ENCODE peak calls at places on chromosomes 7 and 10, in four cellular contexts. One of them, this sample, is unnamed.

GRCh38 chr10:128001886-128002285 is 95.0 kb downstream of the PTPRE start:
- DNase-seq in stomach: no peak
- DNase-seq in left ventricle myocardium inferior: no peak
- DNase-seq in Peyer's patch: peak
- DNase-seq in this sample: no peak

GRCh38 chr7:105675873-105676484 is 94.7 kb upstream of the EFCAB10 start:
- DNase-seq in Peyer's patch: peak
- DNase-seq in left ventricle myocardium inferior: peak
- DNase-seq in stomach: peak
- DNase-seq in this sample: no peak

GRCh38 chr10:8130973-8131911 is 76.8 kb downstream of the GATA3 start:
- DNase-seq in Peyer's patch: no peak
- DNase-seq in left ventricle myocardium inferior: no peak
- DNase-seq in stomach: no peak
- DNase-seq in this sample: no peak

GRCh38 chr7:74429153-74429747 is 24.5 kb upstream of the GTF2IRD1 start:
- DNase-seq in left ventricle myocardium inferior: no peak
- DNase-seq in Peyer's patch: no peak
- DNase-seq in stomach: no peak
- DNase-seq in this sample: peak

GRCh38 chr7:7761340-7761973 is 43.0 kb upstream of the RPA3 start:
- DNase-seq in stomach: no peak
- DNase-seq in Peyer's patch: no peak
- DNase-seq in left ventricle myocardium inferior: no peak
- DNase-seq in this sample: peak

GRCh38 chr7:103447073-103447960 is 1.3 kb upstream of the SLC26A5 start:
- DNase-seq in left ventricle myocardium inferior: no peak
- DNase-seq in Peyer's patch: peak
- DNase-seq in stomach: peak
- DNase-seq in this sample: peak

GRCh38 chr7:16130127-16131110 is 290.9 kb downstream of the CRPPA start:
- DNase-seq in stomach: no peak
- DNase-seq in Peyer's patch: no peak
- DNase-seq in left ventricle myocardium inferior: no peak
- DNase-seq in this sample: peak

GRCh38 chr7:101986335-101986734 is 168.9 kb downstream of the CUX1 start:
- DNase-seq in Peyer's patch: no peak
- DNase-seq in left ventricle myocardium inferior: no peak
- DNase-seq in stomach: no peak
- DNase-seq in this sample: peak

GRCh38 chr7:30173058-30173897 is 38.5 kb downstream of the MTURN start:
- DNase-seq in left ventricle myocardium inferior: peak
- DNase-seq in stomach: peak
- DNase-seq in Peyer's patch: no peak
- DNase-seq in this sample: peak

GRCh38 chr10:50279489-50279888 is 28.2 kb upstream of the ASAH2 start:
- DNase-seq in Peyer's patch: no peak
- DNase-seq in left ventricle myocardium inferior: no peak
- DNase-seq in stomach: peak
- DNase-seq in this sample: no peak

GRCh38 chr7:13179775-13180448 is 492.5 kb downstream of the ARL4A start:
- DNase-seq in left ventricle myocardium inferior: no peak
- DNase-seq in Peyer's patch: no peak
- DNase-seq in stomach: no peak
- DNase-seq in this sample: peak

GRCh38 chr10:34102237-34102673 is 712.8 kb downstream of the PARD3 start:
- DNase-seq in left ventricle myocardium inferior: peak
- DNase-seq in stomach: no peak
- DNase-seq in Peyer's patch: peak
- DNase-seq in this sample: no peak

GRCh38 chr7:115096262-115096661 is 174.4 kb downstream of the MDFIC start:
- DNase-seq in stomach: no peak
- DNase-seq in Peyer's patch: no peak
- DNase-seq in left ventricle myocardium inferior: no peak
- DNase-seq in this sample: peak

GRCh38 chr7:131945948-131946525 is 389.6 kb upstream of the PODXL start:
- DNase-seq in Peyer's patch: peak
- DNase-seq in stomach: no peak
- DNase-seq in left ventricle myocardium inferior: no peak
- DNase-seq in this sample: no peak

GRCh38 chr7:23333671-23334246 is 34.6 kb downstream of the MALSU1 start:
- DNase-seq in stomach: no peak
- DNase-seq in Peyer's patch: no peak
- DNase-seq in left ventricle myocardium inferior: peak
- DNase-seq in this sample: peak

GRCh38 chr10:98339790-98340189 is 71.8 kb upstream of the LOXL4 start:
- DNase-seq in Peyer's patch: peak
- DNase-seq in stomach: no peak
- DNase-seq in left ventricle myocardium inferior: no peak
- DNase-seq in this sample: no peak

GRCh38 chr10:13784067-13784466 is 197.3 kb downstream of the PRPF18 start:
- DNase-seq in Peyer's patch: peak
- DNase-seq in stomach: no peak
- DNase-seq in left ventricle myocardium inferior: no peak
- DNase-seq in this sample: peak

GRCh38 chr10:91909178-91909677 is at the start of gene FGFBP3:
- DNase-seq in Peyer's patch: peak
- DNase-seq in left ventricle myocardium inferior: no peak
- DNase-seq in stomach: no peak
- DNase-seq in this sample: peak

GRCh38 chr7:55369427-55369826 is 4.3 kb downstream of the LANCL2 start:
- DNase-seq in left ventricle myocardium inferior: no peak
- DNase-seq in stomach: no peak
- DNase-seq in Peyer's patch: no peak
- DNase-seq in this sample: peak

GRCh38 chr10:47330804-47331203 is 8.6 kb downstream of the GDF2 start:
- DNase-seq in stomach: peak
- DNase-seq in Peyer's patch: peak
- DNase-seq in left ventricle myocardium inferior: no peak
- DNase-seq in this sample: no peak

GRCh38 chr7:159370-160270 is 32.8 kb upstream of the FAM20C start:
- DNase-seq in left ventricle myocardium inferior: no peak
- DNase-seq in stomach: no peak
- DNase-seq in Peyer's patch: no peak
- DNase-seq in this sample: no peak

GRCh38 chr10:101215397-101216206 is 13.7 kb downstream of the LBX1 start:
- DNase-seq in left ventricle myocardium inferior: no peak
- DNase-seq in Peyer's patch: no peak
- DNase-seq in stomach: no peak
- DNase-seq in this sample: no peak

GRCh38 chr7:4724648-4725013 is 42.5 kb downstream of the FOXK1 start:
- DNase-seq in stomach: no peak
- DNase-seq in left ventricle myocardium inferior: no peak
- DNase-seq in Peyer's patch: no peak
- DNase-seq in this sample: peak

GRCh38 chr7:21526007-21526406 is 16.8 kb upstream of the DNAH11 start:
- DNase-seq in left ventricle myocardium inferior: no peak
- DNase-seq in stomach: no peak
- DNase-seq in Peyer's patch: no peak
- DNase-seq in this sample: peak

GRCh38 chr10:101974091-101974799 is 81.7 kb downstream of the ARMH3 start:
- DNase-seq in stomach: no peak
- DNase-seq in Peyer's patch: no peak
- DNase-seq in left ventricle myocardium inferior: no peak
- DNase-seq in this sample: peak

GRCh38 chr7:105643384-105643783 is 62.1 kb upstream of the EFCAB10 start:
- DNase-seq in left ventricle myocardium inferior: peak
- DNase-seq in Peyer's patch: no peak
- DNase-seq in stomach: no peak
- DNase-seq in this sample: peak

GRCh38 chr7:108037140-108037539 is 34.2 kb upstream of the LAMB1 start:
- DNase-seq in left ventricle myocardium inferior: no peak
- DNase-seq in Peyer's patch: no peak
- DNase-seq in stomach: no peak
- DNase-seq in this sample: no peak

GRCh38 chr10:128156999-128157755 is 31.0 kb upstream of the MKI67 start:
- DNase-seq in stomach: peak
- DNase-seq in left ventricle myocardium inferior: no peak
- DNase-seq in Peyer's patch: peak
- DNase-seq in this sample: no peak

GRCh38 chr7:104960741-104961479 is 53.1 kb upstream of the KMT2E start:
- DNase-seq in Peyer's patch: no peak
- DNase-seq in left ventricle myocardium inferior: no peak
- DNase-seq in stomach: no peak
- DNase-seq in this sample: peak

GRCh38 chr10:25642736-25643135 is 291.3 kb upstream of the MYO3A start:
- DNase-seq in Peyer's patch: no peak
- DNase-seq in left ventricle myocardium inferior: no peak
- DNase-seq in stomach: no peak
- DNase-seq in this sample: no peak

GRCh38 chr10:86100581-86101061 is 266.0 kb downstream of the GRID1 start:
- DNase-seq in Peyer's patch: peak
- DNase-seq in stomach: no peak
- DNase-seq in left ventricle myocardium inferior: no peak
- DNase-seq in this sample: peak
- TF ChIP-seq CTCF in Peyer's patch: peak
- TF ChIP-seq CTCF in stomach: no peak
- TF ChIP-seq CTCF in left ventricle myocardium inferior: peak
- TF ChIP-seq CTCF in this sample: no peak

GRCh38 chr10:77888356-77888703 is 38.2 kb downstream of the DLG5 start:
- DNase-seq in Peyer's patch: no peak
- DNase-seq in left ventricle myocardium inferior: no peak
- DNase-seq in stomach: no peak
- DNase-seq in this sample: peak
- H3K4me3 ChIP-seq in Peyer's patch: no peak
- H3K4me3 ChIP-seq in left ventricle myocardium inferior: peak
- H3K4me3 ChIP-seq in stomach: no peak
- H3K4me3 ChIP-seq in this sample: no peak

GRCh38 chr7:157238087-157238486 is 98.7 kb upstream of the DNAJB6 start:
- DNase-seq in left ventricle myocardium inferior: no peak
- DNase-seq in stomach: no peak
- DNase-seq in Peyer's patch: no peak
- DNase-seq in this sample: no peak
- TF ChIP-seq CTCF in left ventricle myocardium inferior: no peak
- TF ChIP-seq CTCF in stomach: no peak
- TF ChIP-seq CTCF in Peyer's patch: no peak
- TF ChIP-seq CTCF in this sample: peak

DNA sequence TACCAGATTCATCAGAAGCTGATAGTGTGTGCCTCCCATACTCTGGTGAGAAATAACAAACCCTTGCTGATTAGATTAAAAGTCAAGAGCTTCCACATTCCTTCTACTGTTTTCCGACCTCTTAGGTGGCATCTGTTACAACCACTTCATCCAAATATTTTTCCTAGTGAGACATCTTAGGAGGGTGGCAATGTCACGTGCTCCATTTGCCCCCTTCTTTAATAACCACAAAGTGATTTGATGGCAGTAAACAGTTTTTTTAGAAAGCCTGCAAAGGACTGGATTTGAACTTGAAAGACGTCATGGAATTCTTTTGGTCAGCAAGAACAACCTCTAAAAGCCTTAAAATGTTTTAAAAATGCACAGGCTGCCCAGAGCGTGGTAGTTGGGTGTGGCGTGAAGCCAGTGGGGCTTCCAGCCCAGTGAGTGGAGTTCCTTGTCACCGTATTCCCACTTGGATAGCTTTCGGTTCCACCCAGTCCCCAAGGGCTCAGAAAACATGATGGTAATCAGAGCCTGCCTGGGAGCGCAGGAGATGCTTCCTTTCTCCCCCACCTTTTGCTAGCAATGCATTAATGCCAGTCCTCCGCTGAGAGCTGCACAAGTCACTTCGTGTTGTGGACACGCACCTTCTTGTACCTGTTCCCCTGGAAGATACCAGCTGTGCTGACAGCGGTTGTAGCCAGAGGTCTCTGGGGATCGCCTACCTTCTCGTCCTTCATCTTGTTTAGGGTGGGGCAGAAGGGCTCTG is 256.4 kb downstream of the KIAA1217 start:
- DNase-seq in Peyer's patch: peak
- DNase-seq in stomach: peak
- DNase-seq in left ventricle myocardium inferior: no peak
- DNase-seq in this sample: peak
- H3K4me3 ChIP-seq in Peyer's patch: no peak
- H3K4me3 ChIP-seq in stomach: peak
- H3K4me3 ChIP-seq in left ventricle myocardium inferior: no peak
- H3K4me3 ChIP-seq in this sample: no peak

GRCh38 chr10:68982389-68982788 is 6.2 kb upstream of the KIFBP start:
- DNase-seq in Peyer's patch: no peak
- DNase-seq in stomach: no peak
- DNase-seq in left ventricle myocardium inferior: no peak
- DNase-seq in this sample: no peak

DNA sequence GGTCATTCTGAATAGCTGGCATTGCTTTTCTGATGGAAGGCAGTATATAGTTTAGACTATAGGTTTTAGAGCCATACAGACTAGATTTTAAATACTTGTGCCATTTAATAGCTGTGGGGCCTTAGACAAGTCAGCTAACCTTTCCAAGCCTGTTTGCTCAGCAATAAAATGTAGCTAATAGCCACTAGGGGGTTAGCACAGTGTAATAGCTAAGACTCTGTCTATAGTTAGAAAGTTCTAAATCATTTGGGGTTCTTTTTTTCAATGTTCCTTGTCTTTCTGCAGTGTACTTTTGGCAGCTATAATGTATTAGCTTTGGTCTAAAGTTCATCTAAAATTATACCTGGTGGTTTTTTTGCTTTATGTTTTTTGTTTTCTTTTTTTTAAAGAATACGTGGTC is 7.5 kb upstream of the KIFBP start:
- DNase-seq in stomach: no peak
- DNase-seq in Peyer's patch: no peak
- DNase-seq in left ventricle myocardium inferior: no peak
- DNase-seq in this sample: peak
- TF ChIP-seq CTCF in stomach: no peak
- TF ChIP-seq CTCF in Peyer's patch: peak
- TF ChIP-seq CTCF in left ventricle myocardium inferior: peak
- TF ChIP-seq CTCF in this sample: peak